ENCODE peak calls at places on chromosomes 7 and 10, in four cellular contexts. Y is K562, H is GM12878, W is HepG2. O is an unnamed sample.

GRCh38 chr7:3063016-3063753 is 19.5 kb upstream of the CARD11 start:
- DNase-seq in Y (no peak), H (no peak), W (no peak), O (no peak)

GRCh38 chr7:114459574-114459973 is 45.0 kb downstream of the FOXP2 start:
- DNase-seq in Y (no peak), H (no peak), W (no peak), O (no peak)

GRCh38 chr10:77604941-77605351 is 32.7 kb downstream of the KCNMA1 start:
- DNase-seq in Y (no peak), H (no peak), W (no peak), O (no peak)

GRCh38 chr10:132657737-132658136 is 120.2 kb downstream of the INPP5A start:
- DNase-seq in Y (no peak), H (no peak), W (no peak), O (no peak)

GRCh38 chr7:159097661-159098423 is 46.8 kb downstream of the VIPR2 start:
- DNase-seq in Y (no peak), H (no peak), W (no peak), O (no peak)

GRCh38 chr10:7111574-7111973 is 299.3 kb downstream of the SFMBT2 start:
- DNase-seq in Y (no peak), H (no peak), W (no peak), O (no peak)

GRCh38 chr10:49379596-49380410 is 16.1 kb downstream of the DRGX start:
- DNase-seq in Y (peak; percentile 64), H (no peak), W (peak; percentile 13), O (no peak)

GRCh38 chr7:35694161-35694783 is 663 bp downstream of the HERPUD2 start:
- DNase-seq in Y (peak; percentile 47), H (no peak), W (no peak), O (peak; percentile 85)

GRCh38 chr7:12107841-12108249 is 103.2 kb upstream of the TMEM106B start:
- DNase-seq in Y (no peak), H (no peak), W (peak; percentile 37), O (no peak)

GRCh38 chr10:76231258-76231934 is 800.0 kb downstream of the LRMDA start:
- DNase-seq in Y (no peak), H (no peak), W (no peak), O (no peak)

GRCh38 chr7:152678133-152678645 is 2.2 kb upstream of the XRCC2 start:
- DNase-seq in Y (no peak), H (no peak), W (no peak), O (no peak)

DNA sequence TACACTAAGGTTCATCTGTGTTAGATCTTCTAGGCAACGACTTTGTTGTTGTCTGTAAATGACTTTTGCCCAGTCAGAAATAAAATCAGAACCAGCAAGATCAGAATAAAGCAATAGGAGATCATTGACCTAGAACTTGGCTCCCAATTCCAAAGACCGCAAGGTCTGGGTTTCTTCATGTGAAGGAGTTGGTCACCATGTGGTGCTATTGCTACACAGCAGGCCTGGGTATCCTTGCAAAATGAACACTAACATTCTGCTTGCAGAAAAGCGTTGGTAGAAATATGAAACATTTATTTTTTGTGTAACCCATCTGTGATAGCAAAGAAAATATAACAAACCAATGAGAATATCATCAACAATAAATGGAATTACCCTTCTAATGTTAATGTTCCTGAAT is 831.0 kb downstream of the NXPH1 start:
- DNase-seq in Y (no peak), H (no peak), W (no peak), O (no peak)
- TF ChIP-seq FOXM1 in Y (no peak), H (no peak), W (no peak), O (no peak)

GRCh38 chr7:27910341-27910740 is 170.4 kb downstream of the TAX1BP1 start:
- DNase-seq in Y (no peak), H (no peak), W (no peak), O (no peak)
- TF ChIP-seq MAX in Y (no peak), H (no peak), W (no peak), O (no peak)

DNA sequence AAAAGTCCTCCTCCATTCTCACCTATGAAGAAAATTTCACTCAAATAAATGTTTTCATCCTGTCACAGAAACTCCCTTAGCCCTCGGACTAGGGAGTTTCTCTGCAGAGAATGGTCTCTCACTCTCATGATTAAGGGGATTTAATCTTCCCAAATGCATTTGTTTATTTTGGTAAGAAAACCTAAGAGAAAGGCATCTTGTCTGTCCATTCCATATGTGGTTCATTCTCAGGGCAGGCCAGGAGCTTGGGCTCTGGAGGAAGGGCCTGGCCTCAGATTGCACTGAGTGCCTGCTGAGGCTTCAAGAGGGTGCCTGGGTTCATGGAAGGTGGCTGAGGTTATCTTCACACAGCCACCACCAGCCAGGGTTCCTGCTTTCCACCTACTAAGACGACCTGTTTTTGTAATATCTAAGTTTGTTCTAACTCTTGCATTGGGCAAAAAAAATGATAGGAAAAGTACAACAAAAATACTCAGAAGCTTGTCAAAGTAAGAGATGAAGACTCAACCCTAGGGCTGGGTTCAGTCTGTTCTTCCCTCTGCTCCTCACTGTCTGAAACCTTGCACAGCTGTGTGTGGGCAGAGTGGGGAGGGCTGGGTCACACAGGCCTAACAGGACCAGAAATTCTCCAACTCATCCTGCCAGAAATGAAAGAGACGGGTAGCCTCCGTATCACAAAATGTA is 186.7 kb downstream of the CXCL12 start:
- DNase-seq in Y (no peak), H (no peak), W (no peak), O (no peak)
- TF ChIP-seq FOXM1 in Y (no peak), H (no peak), W (no peak), O (no peak)

DNA sequence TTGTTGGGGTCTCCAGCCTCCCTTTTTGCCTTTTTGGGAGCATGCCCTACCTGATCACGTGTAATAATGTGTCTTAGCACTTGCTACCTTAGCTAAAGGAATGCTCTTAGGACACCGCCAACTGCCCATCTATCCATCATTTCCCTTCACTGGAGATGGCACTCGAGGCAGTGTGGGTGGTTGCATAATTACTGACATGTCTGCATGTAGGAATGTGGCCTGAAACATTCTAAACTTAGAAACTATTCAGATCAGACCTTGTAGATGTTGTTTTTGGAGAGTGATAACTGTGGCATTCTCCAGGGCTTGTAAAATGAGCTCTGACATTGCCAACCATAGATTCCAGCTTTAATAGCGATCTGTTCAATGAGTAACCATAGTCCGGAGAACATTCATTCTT is 365.8 kb downstream of the BBS9 start:
- DNase-seq in Y (no peak), H (no peak), W (no peak), O (no peak)
- TF ChIP-seq MAX in Y (no peak), H (no peak), W (no peak), O (no peak)

GRCh38 chr7:38461887-38462286 is 169.3 kb downstream of the AMPH start:
- DNase-seq in Y (no peak), H (no peak), W (no peak), O (no peak)

GRCh38 chr7:38463277-38464224 is 167.6 kb downstream of the AMPH start:
- DNase-seq in Y (peak; percentile 24), H (peak; percentile 61), W (no peak), O (no peak)

GRCh38 chr7:38462819-38463218 is 168.4 kb downstream of the AMPH start:
- DNase-seq in Y (no peak), H (no peak), W (no peak), O (no peak)

DNA sequence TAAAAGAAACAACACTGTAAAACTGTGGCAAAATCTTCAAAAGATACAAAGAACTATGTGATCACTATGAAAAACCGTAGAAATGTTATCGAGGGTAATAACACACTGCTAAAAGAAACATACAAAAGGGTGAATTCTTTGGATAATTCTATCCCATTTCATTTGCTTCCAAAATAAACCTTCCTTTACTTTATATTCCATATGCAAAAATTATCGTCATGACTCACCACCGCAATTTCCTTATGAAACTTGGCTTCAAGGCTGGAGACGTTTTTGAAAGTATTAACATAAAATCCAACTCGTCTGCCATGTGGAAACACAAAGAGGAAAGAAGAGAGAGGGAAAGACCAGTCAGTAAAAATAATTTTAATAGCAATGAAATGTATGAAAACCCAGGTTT is 165.2 kb downstream of the AMPH start:
- DNase-seq in Y (no peak), H (no peak), W (no peak), O (no peak)
- TF ChIP-seq FOXM1 in Y (no peak), H (no peak), W (no peak), O (no peak)

DNA sequence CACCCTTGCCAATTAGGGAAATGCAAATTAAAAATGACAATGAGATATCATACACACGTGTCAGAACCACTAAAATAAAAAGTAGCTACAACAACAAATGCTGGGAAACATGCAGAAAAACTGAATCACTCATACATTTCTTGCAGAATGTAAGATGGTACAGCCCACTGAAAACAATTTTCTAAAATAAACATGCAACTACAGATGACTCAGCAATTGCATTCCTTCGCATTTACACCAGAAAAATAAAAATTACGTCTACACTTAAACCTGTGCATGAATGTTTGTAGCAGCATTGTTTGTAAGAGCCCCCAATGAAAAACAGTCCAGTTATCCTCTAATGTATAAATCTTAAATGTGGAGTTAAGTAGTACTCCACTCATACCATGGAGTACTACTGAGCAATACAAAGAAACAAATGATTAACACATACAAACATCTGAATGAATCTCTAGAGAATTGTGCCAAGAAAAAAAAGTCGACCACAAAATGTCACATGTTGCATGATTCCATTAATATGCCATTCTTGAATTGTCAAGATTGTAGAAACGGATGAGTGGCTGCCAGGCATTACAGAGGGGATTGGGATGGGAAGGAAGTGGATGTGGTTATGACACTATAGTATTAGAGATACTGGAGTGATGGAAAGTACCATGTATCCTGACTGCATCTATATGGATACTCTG is 134.6 kb upstream of the NPSR1 start:
- DNase-seq in Y (no peak), H (no peak), W (no peak), O (no peak)
- TF ChIP-seq MAX in Y (no peak), H (no peak), W (no peak), O (no peak)

O was measured in SK-N-SH.